ENCODE peak calls at places on chromosome 18, in five cellular contexts. H is MM.1S, F is neural progenitor cell, J is HCT116, W is IMR-90. E is an unnamed sample.

GRCh38 chr18:32460046-32460785 is 10.5 kb downstream of the GAREM1 start:
- DNase-seq in F (no peak), J (no peak), H (no peak), W (no peak), E (no peak)

GRCh38 chr18:7601249-7601620 is 34.1 kb downstream of the PTPRM start:
- DNase-seq in J (no peak), F (no peak), W (peak), H (peak), E (no peak)

GRCh38 chr18:31436825-31437224 is 10.7 kb upstream of the DSG3 start:
- DNase-seq in J (no peak), W (no peak), F (no peak), H (no peak), E (no peak)

GRCh38 chr18:46324556-46324955 is 220.4 kb downstream of the HAUS1 start:
- DNase-seq in H (no peak), J (peak), F (no peak), W (peak), E (no peak)

GRCh38 chr18:44464401-44465185 is 216.1 kb upstream of the SETBP1 start:
- DNase-seq in W (no peak), J (no peak), H (no peak), F (no peak), E (peak)

GRCh38 chr18:25614168-25614567 is 262.2 kb upstream of the ZNF521 start:
- DNase-seq in W (no peak), J (no peak), F (no peak), H (no peak), E (no peak)

GRCh38 chr18:22040527-22040926 is 128.9 kb upstream of the GATA6 start:
- DNase-seq in F (no peak), W (no peak), H (no peak), J (no peak), E (no peak)

GRCh38 chr18:54257015-54257414 is 12.3 kb upstream of the POLI start:
- DNase-seq in W (no peak), J (no peak), F (no peak), H (no peak), E (no peak)

GRCh38 chr18:56085561-56085960 is 497.6 kb upstream of the TCF4 start:
- DNase-seq in J (no peak), H (no peak), W (peak), F (no peak), E (no peak)

DNA sequence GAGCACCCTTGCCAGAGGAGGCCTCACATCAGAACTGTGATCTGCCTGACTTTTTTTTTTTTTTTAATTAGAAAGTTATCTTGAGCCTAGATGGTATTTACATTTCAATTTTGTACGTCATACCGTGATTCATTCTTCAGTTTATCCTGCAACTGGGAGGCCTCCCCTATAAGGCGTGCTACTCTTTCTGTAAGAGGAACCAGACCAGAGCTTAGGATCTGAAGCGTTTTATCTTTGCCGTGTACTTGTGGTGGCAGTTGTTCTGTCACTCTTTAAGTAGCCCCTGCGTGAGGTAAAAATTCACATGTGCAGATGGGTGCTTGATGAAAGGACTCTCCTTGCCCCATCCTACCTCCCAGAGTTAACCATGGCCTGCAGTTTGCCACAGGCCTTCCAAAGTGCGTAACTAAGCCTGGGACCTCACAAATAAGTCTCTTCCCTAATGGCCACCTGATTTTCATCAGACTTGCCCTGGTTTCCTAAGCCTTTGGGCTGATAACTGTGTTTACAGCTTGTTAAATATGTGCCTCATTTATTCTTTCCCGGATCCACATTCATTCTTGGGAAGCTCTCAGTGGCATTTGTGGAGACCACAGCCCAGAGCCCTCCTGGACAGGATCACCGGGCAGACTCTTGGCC is 96.0 kb downstream of the MTCL1 start:
- DNase-seq in H (no peak), W (peak), J (no peak), F (no peak), E (peak)
- H3K4me2 ChIP-seq in H (no peak), W (peak), J (peak), F (peak), E (peak)

GRCh38 chr18:78727877-78728276 is 251.7 kb upstream of the SALL3 start:
- DNase-seq in H (no peak), W (no peak), J (no peak), F (no peak), E (no peak)

GRCh38 chr18:78728301-78729098 is 251.1 kb upstream of the SALL3 start:
- DNase-seq in J (no peak), H (no peak), F (no peak), W (no peak), E (no peak)

GRCh38 chr18:78725426-78725825 is 254.2 kb upstream of the SALL3 start:
- DNase-seq in F (no peak), H (no peak), W (no peak), J (no peak), E (no peak)

GRCh38 chr18:78726326-78727056 is 253.1 kb upstream of the SALL3 start:
- DNase-seq in F (no peak), J (no peak), H (no peak), W (no peak), E (no peak)

DNA sequence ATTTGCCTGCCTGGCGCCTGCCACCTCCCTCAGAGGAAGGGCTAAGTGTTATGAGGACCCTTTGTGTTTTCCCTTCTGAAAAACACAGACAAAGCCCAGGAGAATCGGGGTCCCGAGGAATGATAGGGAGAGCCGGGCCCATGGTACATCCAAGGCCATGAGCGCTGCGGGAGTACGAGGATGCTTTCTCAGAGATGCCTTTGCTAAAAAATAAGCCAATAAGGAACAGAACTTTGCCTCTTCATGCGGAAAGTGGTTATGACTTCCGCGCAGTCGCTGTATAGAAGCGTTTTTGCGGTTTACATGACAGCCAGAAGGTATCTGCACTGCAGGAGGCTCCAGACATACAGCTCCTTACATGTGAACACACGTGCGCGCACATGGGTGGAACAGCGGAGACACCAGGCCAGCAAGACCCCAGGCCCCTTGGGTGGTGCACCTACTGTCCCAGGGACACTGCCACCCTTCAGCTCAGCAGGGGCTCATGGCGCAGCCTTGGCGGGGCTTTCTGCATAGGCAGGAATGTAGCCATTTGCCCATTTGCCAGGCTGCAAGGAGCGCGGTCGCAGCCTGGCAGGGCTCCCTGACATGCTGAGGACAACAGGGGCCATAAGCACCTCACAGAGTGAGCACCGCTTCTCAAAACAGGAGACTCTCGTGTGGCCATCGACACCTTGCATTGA is 252.4 kb upstream of the SALL3 start:
- DNase-seq in J (no peak), W (no peak), H (no peak), F (no peak), E (no peak)
- H3K4me3 ChIP-seq in J (no peak), W (no peak), H (no peak), F (no peak), E (no peak)

GRCh38 chr18:23237524-23238151 is 102.4 kb downstream of the CABLES1 start:
- DNase-seq in J (no peak), W (peak), H (no peak), F (peak), E (no peak)
- H2AFZ ChIP-seq in J (no peak), W (peak), H (no peak), F (no peak), E (no peak)

GRCh38 chr18:41905786-41906527 is 49.1 kb upstream of the PIK3C3 start:
- DNase-seq in H (no peak), W (no peak), F (peak), J (no peak), E (no peak)
- H3K4me2 ChIP-seq in H (no peak), W (no peak), F (peak), J (no peak), E (peak)